ENCODE peak calls at places on chromosome 10, in six cellular contexts. D is H4; P is cardiac muscle cell; S is fibroblast of mammary gland; W is stimulated activated CD8-positive, alpha-beta memory T cell treated with anti-CD3 and anti-CD28 coated beads, Interleukin-4, amount 100 ng/mL, for 1 hour; R is CD8-positive, alpha-beta T cell. F is an unnamed sample.

GRCh38 chr10:77837248-77837924 is 89.2 kb downstream of the DLG5 start:
- DNase-seq in W (peak), S (peak), R (peak), P (no peak), D (no peak), F (no peak)

GRCh38 chr10:68202965-68203358 is 29.0 kb downstream of the ATOH7 start:
- DNase-seq in W (no peak), D (no peak), S (peak), P (peak), R (no peak), F (no peak)

GRCh38 chr10:117074621-117075020 is 63.4 kb downstream of the VAX1 start:
- DNase-seq in W (no peak), D (no peak), P (no peak), R (no peak), S (no peak), F (no peak)

GRCh38 chr10:113007343-113007771 is 57.3 kb downstream of the TCF7L2 start:
- DNase-seq in D (no peak), S (no peak), R (peak), W (no peak), P (no peak), F (no peak)

GRCh38 chr10:120477006-120477722 is 20.1 kb downstream of the PLPP4 start:
- DNase-seq in D (no peak), R (no peak), P (peak), W (no peak), S (peak), F (no peak)

GRCh38 chr10:517236-517635 is 172.2 kb downstream of the DIP2C start:
- DNase-seq in W (no peak), R (no peak), P (no peak), D (no peak), S (no peak), F (no peak)

GRCh38 chr10:6236349-6237188 is 33.8 kb downstream of the PFKFB3 start:
- DNase-seq in R (no peak), P (no peak), S (no peak), W (no peak), D (no peak), F (no peak)

GRCh38 chr10:86646933-86647332 is 7.4 kb upstream of the OPN4 start:
- DNase-seq in S (no peak), R (no peak), W (no peak), D (no peak), P (no peak), F (no peak)

GRCh38 chr10:88116491-88116890 is 253.1 kb downstream of the PTEN start:
- DNase-seq in P (no peak), W (no peak), R (no peak), D (no peak), S (peak), F (no peak)

GRCh38 chr10:73625004-73625883 is 16.0 kb downstream of the MYOZ1 start:
- DNase-seq in P (peak), R (no peak), W (no peak), S (peak), D (no peak), F (no peak)

GRCh38 chr10:88999629-89000028 is 9.0 kb downstream of the FAS start:
- DNase-seq in W (no peak), S (peak), R (no peak), D (no peak), P (peak), F (no peak)

GRCh38 chr10:103784723-103785418 is 70.5 kb downstream of the SH3PXD2A start:
- DNase-seq in P (no peak), R (no peak), D (no peak), W (no peak), S (no peak), F (no peak)

GRCh38 chr10:58577394-58577793 is 64.7 kb downstream of the BICC1 start:
- DNase-seq in S (peak), P (peak), W (no peak), R (no peak), D (no peak), F (peak)

GRCh38 chr10:124709862-124710261 is 34.3 kb downstream of the FAM53B start:
- DNase-seq in P (no peak), S (no peak), D (no peak), W (no peak), R (no peak), F (no peak)

GRCh38 chr10:121926157-121926556 is 1.7 kb downstream of the ATE1 start:
- DNase-seq in D (no peak), W (no peak), S (no peak), P (no peak), R (no peak), F (no peak)

GRCh38 chr10:97024181-97025073 is 161.3 kb downstream of the SLIT1 start:
- DNase-seq in P (peak), W (no peak), S (peak), D (peak), R (no peak), F (no peak)

GRCh38 chr10:5530412-5530806 is 5.6 kb downstream of the CALML3 start:
- DNase-seq in S (no peak), R (no peak), D (no peak), W (no peak), P (no peak), F (no peak)

GRCh38 chr10:16609195-16609594 is 87.5 kb upstream of the C1QL3 start:
- DNase-seq in R (no peak), W (no peak), S (no peak), D (no peak), P (no peak), F (no peak)

GRCh38 chr10:787933-788651 is 98.6 kb upstream of the DIP2C start:
- DNase-seq in S (peak), D (no peak), W (no peak), P (peak), R (no peak), F (no peak)

GRCh38 chr10:14253079-14253478 is 77.6 kb downstream of the FRMD4A start:
- DNase-seq in R (no peak), W (no peak), P (no peak), S (no peak), D (no peak), F (no peak)

GRCh38 chr10:86583983-86584382 is 62.4 kb upstream of the WAPL start:
- DNase-seq in R (no peak), S (no peak), D (no peak), P (no peak), W (no peak), F (no peak)

GRCh38 chr10:80141696-80142460 is 9.3 kb downstream of the PLAC9 start:
- DNase-seq in D (no peak), P (no peak), R (no peak), W (no peak), S (no peak), F (no peak)

GRCh38 chr10:59907918-59908807 is 1.8 kb upstream of the CCDC6 start:
- DNase-seq in S (peak), P (peak), D (peak), W (no peak), R (peak), F (no peak)

GRCh38 chr10:6282454-6282958 is 79.8 kb downstream of the PFKFB3 start:
- DNase-seq in W (no peak), P (no peak), S (no peak), D (no peak), R (no peak), F (no peak)

GRCh38 chr10:99976886-99977391 is 32.8 kb downstream of the DNMBP start:
- DNase-seq in D (peak), S (peak), R (no peak), W (no peak), P (peak), F (no peak)